ENCODE peak calls at places on chromosomes 5 and 9, in four cellular contexts. E, Q, K and Y are unnamed samples.

GRCh38 chr9:92764988-92765936 is 629 bp upstream of the BICD2 start:
- DNase-seq in Q (peak; percentile 91), E (peak; percentile 96), K (peak; percentile 95), Y (peak; percentile 90)

GRCh38 chr5:169656125-169656990 is 19.3 kb downstream of the DOCK2 start:
- DNase-seq in Q (no peak), E (no peak), K (no peak), Y (no peak)

GRCh38 chr5:135391869-135392255 is 7.2 kb downstream of the MACROH2A1 start:
- DNase-seq in Q (no peak), K (no peak), E (no peak), Y (no peak)

GRCh38 chr5:80245986-80246781 is 9.7 kb downstream of the SERINC5 start:
- DNase-seq in E (no peak), K (no peak), Q (no peak), Y (no peak)

GRCh38 chr5:169050146-169050571 is 250.8 kb downstream of the SLIT3 start:
- DNase-seq in E (no peak), K (no peak), Q (no peak), Y (no peak)

GRCh38 chr5:79495311-79495710 is 18.6 kb downstream of the HOMER1 start:
- DNase-seq in Q (no peak), K (no peak), E (no peak), Y (no peak)

GRCh38 chr5:74595143-74595915 is 45.2 kb downstream of the ENC1 start:
- DNase-seq in E (peak; percentile 25), Q (no peak), K (no peak), Y (no peak)

GRCh38 chr5:139600336-139600949 is 39.3 kb downstream of the UBE2D2 start:
- DNase-seq in Q (no peak), K (no peak), E (no peak), Y (no peak)

GRCh38 chr9:121222524-121223171 is 21.0 kb upstream of the RAB14 start:
- DNase-seq in K (no peak), Q (peak; percentile 42), E (peak; percentile 31), Y (peak; percentile 23)

GRCh38 chr5:91151947-91152346 is 231.2 kb downstream of the ARRDC3 start:
- DNase-seq in Q (no peak), E (no peak), K (no peak), Y (peak; percentile 66)

GRCh38 chr5:72531496-72532190 is 24.4 kb upstream of the ZNF366 start:
- DNase-seq in Q (no peak), K (no peak), E (no peak), Y (peak; percentile 50)
- TF ChIP-seq JUND in Q (no peak), K (no peak), E (no peak), Y (no peak)

GRCh38 chr5:124783285-124783684 is 36.8 kb upstream of the ZNF608 start:
- DNase-seq in K (no peak), Q (no peak), E (no peak), Y (no peak)

GRCh38 chr5:124783794-124784193 is 37.4 kb upstream of the ZNF608 start:
- DNase-seq in Q (no peak), E (no peak), K (no peak), Y (no peak)

GRCh38 chr5:124790895-124791732 is 44.7 kb upstream of the ZNF608 start:
- DNase-seq in Q (no peak), K (no peak), E (no peak), Y (no peak)

GRCh38 chr5:124790261-124790894 is 43.9 kb upstream of the ZNF608 start:
- DNase-seq in E (no peak), Q (no peak), K (no peak), Y (no peak)

GRCh38 chr5:124789104-124789605 is 42.7 kb upstream of the ZNF608 start:
- DNase-seq in E (no peak), Q (no peak), K (no peak), Y (no peak)
- TF ChIP-seq JUND in E (no peak), Q (no peak), K (no peak), Y (no peak)

GRCh38 chr5:132896685-132897084 is 23.2 kb downstream of the LEAP2 start:
- DNase-seq in E (no peak), Q (no peak), K (no peak), Y (no peak)
- TF ChIP-seq JUND in E (no peak), Q (no peak), K (no peak), Y (no peak)

GRCh38 chr5:55633574-55634203 is 78.4 kb downstream of the SLC38A9 start:
- DNase-seq in K (no peak), Q (no peak), E (no peak), Y (peak; percentile 8)
- TF ChIP-seq JUND in K (no peak), Q (no peak), E (no peak), Y (no peak)

GRCh38 chr9:89179535-89179919 is 909 bp upstream of the SHC3 start:
- DNase-seq in Q (no peak), E (no peak), K (no peak), Y (peak; percentile 57)

GRCh38 chr9:89177021-89177400 is 1.6 kb downstream of the SHC3 start:
- DNase-seq in E (no peak), Q (peak; percentile 61), K (no peak), Y (no peak)

GRCh38 chr9:89175739-89176360 is 2.8 kb downstream of the SHC3 start:
- DNase-seq in E (no peak), K (no peak), Q (peak; percentile 73), Y (no peak)

GRCh38 chr9:89178162-89179120 is at the start of gene SHC3:
- DNase-seq in E (no peak), Q (peak; percentile 70), K (peak; percentile 73), Y (no peak)

GRCh38 chr9:89177401-89178161 is 1.0 kb downstream of the SHC3 start:
- DNase-seq in K (peak; percentile 75), E (no peak), Q (peak; percentile 70), Y (no peak)
- TF ChIP-seq JUND in K (no peak), E (no peak), Q (no peak), Y (no peak)

GRCh38 chr5:88507261-88507660 is 238.6 kb upstream of the TMEM161B start:
- DNase-seq in E (no peak), Q (no peak), K (no peak), Y (no peak)

DNA sequence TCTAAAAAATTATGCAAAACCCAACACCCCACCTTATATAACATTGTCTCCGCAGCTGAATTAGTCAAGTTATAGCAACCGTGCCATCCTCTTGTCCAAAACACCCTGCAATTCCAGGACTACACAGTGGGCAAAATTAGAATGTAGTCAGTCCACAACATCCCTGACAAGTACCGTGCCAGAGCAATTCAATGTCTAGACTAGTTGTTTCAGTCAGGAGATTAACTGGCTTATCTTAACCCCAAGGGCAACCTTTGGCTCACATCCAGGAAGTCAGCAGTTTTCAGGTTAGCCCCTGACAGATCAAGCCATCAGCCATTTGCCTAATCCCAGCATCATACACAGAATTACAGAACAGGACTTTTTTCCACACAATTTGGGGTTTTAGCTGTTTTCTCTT is 240.8 kb upstream of the TMEM161B start:
- DNase-seq in Q (no peak), K (no peak), E (no peak), Y (no peak)
- TF ChIP-seq JUND in Q (no peak), K (no peak), E (no peak), Y (no peak)